ENCODE peak calls at places on chromosomes 7 and 10, in ten cellular contexts. E is AG10803, Q is fibroblast of mammary gland, J is sigmoid colon, L is transverse colon, R is WERI-Rb-1, N is right lobe of liver, G is dorsolateral prefrontal cortex, H is bronchial epithelial cell, D is colonic mucosa. M is an unnamed sample.
A peak's percentile ranks its signal among the peaks of the same experiment; 100 is the strongest.

GRCh38 chr10:114767101-114767588 is 54.4 kb upstream of the FHIP2A start:
- DNase-seq in E (peak; percentile 52), Q (peak; percentile 67), J (no peak), L (no peak), R (no peak), N (no peak), G (no peak), H (peak; percentile 58), D (no peak), M (peak; percentile 66)

GRCh38 chr7:119783799-119784198 is 489.2 kb upstream of the KCND2 start:
- DNase-seq in E (no peak), Q (peak; percentile 44), J (no peak), L (no peak), R (no peak), N (no peak), G (no peak), H (peak; percentile 33), D (no peak), M (peak; percentile 28)

GRCh38 chr10:80407836-80408197 is 534 bp upstream of the PRXL2A start:
- DNase-seq in E (no peak), Q (peak; percentile 19), J (no peak), L (peak; percentile 48), R (peak; percentile 65), N (peak; percentile 67), G (no peak), H (peak; percentile 46), D (peak; percentile 66), M (no peak)

GRCh38 chr10:120897343-120897742 is 46.2 kb downstream of the WDR11 start:
- DNase-seq in E (peak; percentile 9), Q (no peak), J (no peak), L (no peak), R (no peak), N (no peak), G (no peak), H (peak; percentile 5), D (no peak), M (no peak)

GRCh38 chr7:142168746-142169145 is 57.2 kb downstream of the MGAM2 start:
- DNase-seq in E (no peak), Q (no peak), J (no peak), L (no peak), R (no peak), N (no peak), G (no peak), H (peak; percentile 33), D (no peak), M (peak; percentile 16)

GRCh38 chr10:44301781-44302400 is 83.0 kb downstream of the CXCL12 start:
- DNase-seq in E (no peak), Q (peak; percentile 36), J (no peak), L (no peak), R (no peak), N (no peak), G (no peak), H (no peak), D (no peak), M (peak; percentile 12)

GRCh38 chr10:116599991-116600390 is 9.2 kb downstream of the PNLIPRP1 start:
- DNase-seq in E (no peak), Q (no peak), J (no peak), L (no peak), R (no peak), N (no peak), G (no peak), H (no peak), D (no peak), M (no peak)

GRCh38 chr7:149559711-149560110 is 62.1 kb upstream of the ZNF746 start:
- DNase-seq in E (peak; percentile 92), Q (peak; percentile 69), J (no peak), L (no peak), R (no peak), N (no peak), G (no peak), H (peak; percentile 57), D (no peak), M (peak; percentile 54)

GRCh38 chr7:99090811-99091582 is 52.9 kb downstream of the SMURF1 start:
- DNase-seq in E (peak; percentile 94), Q (peak; percentile 31), J (no peak), L (no peak), R (no peak), N (no peak), G (no peak), H (peak; percentile 29), D (no peak), M (peak; percentile 44)

GRCh38 chr7:44638611-44639557 is 32.5 kb downstream of the OGDH start:
- DNase-seq in E (peak; percentile 75), Q (peak; percentile 80), J (peak; percentile 79), L (peak; percentile 88), R (peak; percentile 30), N (peak; percentile 67), G (no peak), H (peak; percentile 79), D (peak; percentile 88), M (peak; percentile 74)

DNA sequence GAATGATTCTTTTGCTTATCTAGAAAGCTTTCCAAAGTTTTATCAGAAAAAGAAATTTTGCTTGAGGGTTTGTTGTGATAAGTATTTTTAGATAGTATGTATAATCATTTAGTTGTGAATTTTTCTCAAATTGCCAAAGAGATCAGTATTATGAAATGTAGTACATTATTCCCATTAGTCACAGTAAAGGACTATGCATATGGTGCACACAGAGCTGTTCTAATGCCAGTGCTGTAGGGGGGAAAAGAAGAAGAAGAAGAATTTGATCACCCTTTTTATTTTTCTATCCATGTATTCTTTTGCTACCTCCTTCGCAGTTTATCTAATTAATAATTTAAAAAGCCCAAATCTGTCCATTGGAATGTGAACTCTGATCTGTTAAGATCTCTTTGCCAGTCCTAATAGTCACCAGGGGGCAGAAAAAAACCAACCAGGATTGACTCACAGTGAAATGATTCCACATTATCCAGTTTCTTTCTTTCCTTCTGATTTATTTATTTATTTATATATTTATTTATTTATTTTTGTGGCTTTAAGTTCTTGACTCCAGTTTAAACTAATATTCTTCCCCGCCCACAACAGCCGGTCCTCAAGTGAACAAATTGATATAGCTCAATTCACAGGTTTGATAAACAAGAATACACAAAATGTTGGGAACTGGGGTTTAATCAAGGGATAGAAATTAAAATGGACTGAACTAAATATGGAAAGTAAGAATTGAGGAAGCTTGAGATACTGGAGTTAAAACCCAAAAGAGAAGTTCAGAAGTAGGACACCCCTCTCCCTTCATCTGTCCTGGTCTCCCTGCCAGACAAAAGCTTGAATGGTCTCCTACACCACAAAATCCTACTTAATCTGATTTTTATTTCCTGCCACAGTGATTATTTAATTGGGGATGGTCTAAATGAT is 4.9 kb downstream of the RBM20 start:
- DNase-seq in E (no peak), Q (peak; percentile 32), J (no peak), L (no peak), R (no peak), N (no peak), G (no peak), H (peak; percentile 20), D (no peak), M (no peak)
- TF ChIP-seq CTCF in E (peak; percentile 13), Q (no peak), J (no peak), L (no peak), R (no peak), N (no peak), G (no peak), H (no peak), D (no peak), M (peak; percentile 4)

GRCh38 chr10:93461807-93462178 is 20.3 kb downstream of the MYOF start:
- DNase-seq in E (peak; percentile 82), Q (peak; percentile 77), J (peak; percentile 59), L (no peak), R (no peak), N (no peak), G (no peak), H (peak; percentile 80), D (no peak), M (peak; percentile 72)

GRCh38 chr10:93461124-93461806 is 20.9 kb downstream of the MYOF start:
- DNase-seq in E (peak; percentile 87), Q (peak; percentile 78), J (peak; percentile 26), L (no peak), R (no peak), N (no peak), G (no peak), H (no peak), D (no peak), M (peak; percentile 84)

GRCh38 chr10:93457511-93457910 is 24.6 kb downstream of the MYOF start:
- DNase-seq in E (no peak), Q (no peak), J (no peak), L (no peak), R (no peak), N (no peak), G (no peak), H (no peak), D (no peak), M (no peak)

GRCh38 chr10:93456480-93456879 is 25.7 kb downstream of the MYOF start:
- DNase-seq in E (peak; percentile 85), Q (peak; percentile 80), J (peak; percentile 50), L (no peak), R (no peak), N (no peak), G (no peak), H (no peak), D (no peak), M (no peak)

GRCh38 chr10:93458821-93459257 is 23.3 kb downstream of the MYOF start:
- DNase-seq in E (peak; percentile 100), Q (peak; percentile 100), J (peak; percentile 95), L (peak; percentile 63), R (no peak), N (no peak), G (no peak), H (peak; percentile 98), D (no peak), M (peak; percentile 100)
- H3K4me3 ChIP-seq in E (no peak overlapping the region), Q (no peak overlapping the region), J (no peak overlapping the region), L (no peak overlapping the region), R (no peak overlapping the region), N (no peak overlapping the region), G (no peak overlapping the region), H (no peak overlapping the region), D (no peak overlapping the region), M (no peak overlapping the region)

DNA sequence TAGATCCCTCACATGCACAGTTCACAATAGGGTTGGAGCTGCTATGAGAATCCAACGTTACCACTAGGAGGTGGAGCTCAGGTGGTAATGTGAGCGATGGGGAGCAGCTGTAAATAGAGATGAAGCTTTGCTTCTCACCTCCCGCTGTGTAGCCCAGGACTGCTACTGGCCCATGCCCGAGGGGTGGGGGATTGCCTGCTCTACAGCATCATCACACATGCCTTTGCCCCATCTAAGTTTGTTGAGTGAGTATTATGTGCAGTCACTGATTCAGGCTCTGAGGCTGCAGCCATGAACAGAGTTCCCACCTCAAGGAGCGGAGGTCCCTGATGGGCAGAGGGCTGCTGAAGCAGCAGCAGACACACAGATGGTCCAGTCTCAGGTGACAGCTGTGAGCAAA is 94.1 kb downstream of the CHST15 start:
- DNase-seq in E (no peak), Q (no peak), J (no peak), L (no peak), R (peak; percentile 20), N (no peak), G (no peak), H (no peak), D (no peak), M (no peak)
- TF ChIP-seq CTCF in E (peak; percentile 7), Q (no peak), J (no peak), L (no peak), R (no peak), N (no peak), G (no peak), H (peak; percentile 8), D (no peak), M (no peak)

DNA sequence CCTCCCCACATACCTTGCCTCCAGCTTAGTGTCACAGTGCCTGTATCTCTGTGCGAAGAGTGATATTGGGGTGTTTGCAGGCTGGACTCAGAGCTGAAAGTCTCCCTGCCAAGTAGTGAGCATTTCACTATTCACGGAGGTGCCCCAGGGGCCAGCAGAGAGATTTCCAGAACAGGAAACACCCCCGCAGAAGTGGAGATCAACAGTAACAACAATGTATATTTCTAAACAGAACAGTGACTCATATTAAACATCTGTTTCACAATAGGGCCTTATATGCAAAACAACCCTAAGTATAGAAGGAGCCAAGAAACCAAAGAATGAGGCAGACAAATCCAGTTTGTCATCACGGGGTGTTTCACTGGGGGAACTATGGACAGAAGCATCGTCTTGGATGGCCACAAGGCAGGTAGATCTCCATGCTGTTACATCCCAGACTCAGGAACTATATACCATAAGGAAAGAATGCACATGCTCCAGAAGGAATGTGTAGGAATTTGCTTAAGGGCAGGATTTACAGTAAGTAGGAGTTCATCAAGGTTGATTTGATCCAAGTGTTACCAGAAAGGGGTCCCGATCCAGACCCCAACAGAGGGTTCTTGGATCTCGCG is 29.3 kb upstream of the CCL24 start:
- DNase-seq in E (peak; percentile 87), Q (peak; percentile 97), J (no peak), L (no peak), R (no peak), N (no peak), G (no peak), H (peak; percentile 99), D (no peak), M (peak; percentile 77)
- H3K4me3 ChIP-seq in E (no peak overlapping the region), Q (no peak overlapping the region), J (no peak overlapping the region), L (no peak overlapping the region), R (no peak overlapping the region), N (no peak overlapping the region), G (no peak overlapping the region), H (no peak overlapping the region), D (no peak overlapping the region), M (no peak overlapping the region)

M was measured in astrocyte of the spinal cord.